ENCODE peak calls at places on chromosome 19, in six cellular contexts. X is WTC11, N is mammary epithelial cell, A is MM.1S, J is SK-N-SH, T is hippocampal formation. G is an unnamed sample.
A peak's percentile ranks its signal among the peaks of the same experiment; 100 is the strongest.

GRCh38 chr19:30784850-30785459 is 412.8 kb downstream of the ZNF536 start:
- DNase-seq in T (peak; percentile 43), N (peak; percentile 6), A (peak; percentile 41), J (no peak), X (peak; percentile 84), G (peak; percentile 84)

GRCh38 chr19:18869781-18870530 is 26.0 kb downstream of the CERS1 start:
- DNase-seq in T (no peak), J (no peak), A (no peak), X (peak; percentile 83), N (no peak), G (peak; percentile 99)

GRCh38 chr19:34482380-34483250 is 1.1 kb downstream of the WTIP start:
- DNase-seq in T (no peak), X (peak; percentile 63), N (peak; percentile 47), J (peak; percentile 70), A (no peak), G (peak; percentile 82)

GRCh38 chr19:5131866-5132561 is 163.1 kb downstream of the KDM4B start:
- DNase-seq in A (no peak), X (no peak), N (peak; percentile 11), J (no peak), T (no peak), G (peak; percentile 81)

GRCh38 chr19:912181-913079 is 589 bp downstream of the R3HDM4 start:
- DNase-seq in J (no peak), X (no peak), A (no peak), T (no peak), N (peak; percentile 36), G (no peak)

GRCh38 chr19:41263042-41263849 is 926 bp upstream of the HNRNPUL1 start:
- DNase-seq in J (peak; percentile 50), X (peak; percentile 55), A (peak; percentile 61), T (peak; percentile 67), N (peak; percentile 69), G (peak; percentile 65)

GRCh38 chr19:28920269-28921066 is 292.5 kb downstream of the UQCRFS1 start:
- DNase-seq in J (no peak), T (no peak), A (no peak), N (no peak), X (peak; percentile 16), G (peak; percentile 73)

GRCh38 chr19:21482863-21483276 is 22.5 kb upstream of the ZNF429 start:
- DNase-seq in A (peak; percentile 31), N (no peak), T (peak; percentile 21), J (peak; percentile 81), X (peak; percentile 72), G (peak; percentile 84)

GRCh38 chr19:5621311-5621944 is 1.1 kb downstream of the SAFB2 start:
- DNase-seq in J (no peak), A (no peak), N (no peak), T (no peak), X (no peak), G (no peak)

GRCh38 chr19:40702337-40703012 is 12.0 kb upstream of the NUMBL start:
- DNase-seq in A (no peak), J (no peak), T (no peak), X (peak; percentile 78), N (no peak), G (peak; percentile 90)

GRCh38 chr19:45172173-45172572 is 5.9 kb downstream of the TRAPPC6A start:
- DNase-seq in A (no peak), X (no peak), N (no peak), T (no peak), J (no peak), G (no peak)

GRCh38 chr19:56141416-56141992 is 417 bp downstream of the ZNF444 start:
- DNase-seq in T (no peak), J (no peak), A (no peak), X (no peak), N (peak; percentile 11), G (no peak)

GRCh38 chr19:4414800-4415251 is 12.4 kb downstream of the CHAF1A start:
- DNase-seq in A (no peak), J (no peak), T (no peak), X (no peak), N (no peak), G (peak; percentile 53)

GRCh38 chr19:55454787-55455243 is 6.6 kb downstream of the ISOC2 start:
- DNase-seq in X (peak; percentile 83), N (peak; percentile 27), A (no peak), T (peak; percentile 64), J (peak; percentile 73), G (peak; percentile 88)

GRCh38 chr19:37507167-37507464 is 377 bp downstream of the ZNF793 start:
- DNase-seq in A (no peak), J (no peak), X (no peak), N (no peak), T (no peak), G (no peak)

GRCh38 chr19:41691268-41691970 is 3.3 kb upstream of the CEACAM7 start:
- DNase-seq in A (peak; percentile 25), T (no peak), X (peak; percentile 69), N (no peak), J (peak; percentile 67), G (peak; percentile 76)

GRCh38 chr19:41415154-41415571 is 12.0 kb downstream of the B3GNT8 start:
- DNase-seq in J (no peak), A (no peak), N (no peak), X (no peak), T (no peak), G (no peak)

GRCh38 chr19:39144487-39145071 is 19.0 kb downstream of the PAK4 start:
- DNase-seq in A (no peak), X (no peak), T (no peak), N (no peak), J (peak; percentile 80), G (peak; percentile 75)

GRCh38 chr19:8194528-8195275 is 14.5 kb upstream of the CERS4 start:
- DNase-seq in N (peak; percentile 40), A (peak; percentile 34), T (no peak), X (no peak), J (no peak), G (no peak)

GRCh38 chr19:49676136-49676689 is 858 bp upstream of the PRMT1 start:
- DNase-seq in T (peak; percentile 91), N (no peak), J (peak; percentile 83), A (peak; percentile 87), X (peak; percentile 73), G (peak; percentile 90)

GRCh38 chr19:12790628-12791344 is 500 bp upstream of the JUNB start:
- DNase-seq in J (no peak), A (no peak), T (peak; percentile 44), X (no peak), N (peak; percentile 14), G (no peak)

GRCh38 chr19:33235269-33235995 is 9.8 kb upstream of the SLC7A10 start:
- DNase-seq in T (peak; percentile 59), J (peak; percentile 91), A (peak; percentile 70), N (peak; percentile 30), X (peak; percentile 96), G (peak; percentile 96)

GRCh38 chr19:1171755-1172352 is 2.2 kb downstream of the SBNO2 start:
- DNase-seq in X (peak; percentile 12), T (no peak), N (peak; percentile 50), A (peak; percentile 5), J (no peak), G (no peak)

GRCh38 chr19:13882419-13882795 is 5.5 kb downstream of the NANOS3 start:
- DNase-seq in N (no peak), J (no peak), X (no peak), A (no peak), T (no peak), G (no peak)

GRCh38 chr19:13841339-13842293 is 35.3 kb upstream of the NANOS3 start:
- DNase-seq in J (peak; percentile 50), X (no peak), N (peak; percentile 69), A (peak; percentile 22), T (no peak), G (peak; percentile 69)

GRCh38 chr19:16085115-16085514 is 8.8 kb downstream of the TPM4 start:
- DNase-seq in A (no peak), N (peak; percentile 48), X (no peak), T (no peak), J (no peak), G (no peak)

GRCh38 chr19:927044-927706 is 1.3 kb downstream of the ARID3A start:
- DNase-seq in J (peak; percentile 78), T (no peak), X (peak; percentile 67), N (no peak), A (no peak), G (peak; percentile 94)

GRCh38 chr19:41930926-41931592 is 2.8 kb upstream of the ERFL start:
- DNase-seq in J (no peak), T (no peak), N (no peak), X (peak; percentile 76), A (no peak), G (peak; percentile 88)

GRCh38 chr19:7478173-7478842 is 10.5 kb downstream of the PEX11G start:
- DNase-seq in N (no peak), T (no peak), X (no peak), J (peak; percentile 29), A (no peak), G (peak; percentile 63)

GRCh38 chr19:6802336-6803035 is 30.0 kb downstream of the VAV1 start:
- DNase-seq in A (peak; percentile 94), T (peak; percentile 7), X (no peak), J (no peak), N (no peak), G (peak; percentile 16)

GRCh38 chr19:46915386-46915785 is 54.6 kb downstream of the ARHGAP35 start:
- DNase-seq in J (no peak), A (no peak), T (no peak), N (no peak), X (no peak), G (no peak)

GRCh38 chr19:17026041-17026658 is 460 bp downstream of the CPAMD8 start:
- DNase-seq in J (no peak), N (no peak), T (no peak), A (no peak), X (no peak), G (peak; percentile 75)

GRCh38 chr19:14565765-14566711 is 5.8 kb downstream of the NDUFB7 start:
- DNase-seq in X (no peak), J (peak; percentile 23), N (no peak), T (no peak), A (no peak), G (peak; percentile 18)

GRCh38 chr19:43798546-43799409 is 3.5 kb downstream of the LYPD5 start:
- DNase-seq in X (peak; percentile 78), J (peak; percentile 65), N (peak; percentile 90), T (no peak), A (no peak), G (peak; percentile 86)

GRCh38 chr19:14890616-14891379 is 4.9 kb upstream of the OR7A17 start:
- DNase-seq in T (no peak), J (no peak), X (no peak), A (no peak), N (no peak), G (no peak)

GRCh38 chr19:18128044-18128443 is 24.9 kb upstream of the PIK3R2 start:
- DNase-seq in A (no peak), T (no peak), X (no peak), J (no peak), N (no peak), G (no peak)

G was measured in H7.